ENCODE peak calls at places on chromosomes 16 and 17, in five cellular contexts. N is colonic mucosa, E is AG10803, W is A549, O is NB4. V is an unnamed sample.

GRCh38 chr17:22718689-22719088 is 1026.4 kb downstream of the KCNJ18 start:
- DNase-seq in O (no peak), N (no peak), E (no peak), W (no peak), V (no peak)

GRCh38 chr17:21127508-21128077 is 829 bp downstream of the DHRS7B start:
- DNase-seq in W (no peak), E (peak), N (no peak), O (peak), V (no peak)

GRCh38 chr16:85390511-85391174 is 222.5 kb upstream of the GSE1 start:
- DNase-seq in O (peak), N (peak), E (peak), W (peak), V (no peak)

GRCh38 chr17:15436399-15437369 is 30.7 kb downstream of the CDRT4 start:
- DNase-seq in W (peak), O (peak), E (peak), N (peak), V (no peak)

GRCh38 chr17:4506180-4506814 is 7.6 kb downstream of the SPNS2 start:
- DNase-seq in O (no peak), W (no peak), N (no peak), E (no peak), V (no peak)

GRCh38 chr16:67546761-67547422 is 15.4 kb upstream of the CTCF start:
- DNase-seq in N (peak), W (peak), E (peak), O (peak), V (no peak)

GRCh38 chr16:86566601-86566965 is at the start of gene FOXC2:
- DNase-seq in O (no peak), E (peak), N (peak), W (peak), V (peak)

GRCh38 chr16:4663756-4664465 is 29.5 kb upstream of the NUDT16L1 start:
- DNase-seq in W (no peak), O (peak), N (peak), E (no peak), V (peak)

GRCh38 chr16:87246269-87247065 is 70.7 kb downstream of the C16orf95 start:
- DNase-seq in W (no peak), E (no peak), N (no peak), O (no peak), V (no peak)

GRCh38 chr17:63295839-63296590 is 150.1 kb downstream of the CYB561 start:
- DNase-seq in O (no peak), W (no peak), E (no peak), N (no peak), V (peak)

GRCh38 chr17:58019039-58019438 is 12.0 kb upstream of the SRSF1 start:
- DNase-seq in W (no peak), N (no peak), E (no peak), O (no peak), V (no peak)

GRCh38 chr17:36144981-36145729 is 31.3 kb downstream of the TBC1D3B start:
- DNase-seq in E (no peak), N (no peak), W (no peak), O (no peak), V (no peak)

GRCh38 chr17:65809366-65809765 is 247.9 kb upstream of the AXIN2 start:
- DNase-seq in E (no peak), O (no peak), N (no peak), W (no peak), V (no peak)

GRCh38 chr17:64635647-64636305 is 26.3 kb downstream of the SMURF2 start:
- DNase-seq in N (no peak), E (peak), W (no peak), O (no peak), V (peak)

GRCh38 chr17:2025622-2026309 is 632 bp upstream of the RTN4RL1 start:
- DNase-seq in O (peak), N (peak), E (peak), W (peak), V (peak)

GRCh38 chr16:83118365-83118764 is 491.6 kb downstream of the CDH13 start:
- DNase-seq in E (peak), N (no peak), O (no peak), W (no peak), V (no peak)

GRCh38 chr17:37829446-37830142 is 84.7 kb upstream of the HNF1B start:
- DNase-seq in W (no peak), O (no peak), N (no peak), E (no peak), V (no peak)

V was measured in foreskin melanocyte.